ENCODE peak calls at places on chromosomes 3 and 15, in ten cellular contexts. M is heart right ventricle; L is BJ; I is spleen; X is dorsolateral prefrontal cortex; J is Peyer's patch; B is ovary; F is HCT116; H is CD8-positive, alpha-beta T cell; T is psoas muscle. W is an unnamed sample.

GRCh38 chr3:4421121-4421520 is 45.9 kb downstream of the SUMF1 start:
- DNase-seq in J (no peak), M (no peak), X (no peak), H (no peak), F (no peak), T (no peak), L (no peak), B (no peak), I (no peak), W (no peak)

GRCh38 chr15:96750361-96750760 is 419.9 kb downstream of the NR2F2 start:
- DNase-seq in T (no peak), M (no peak), X (no peak), H (no peak), L (no peak), J (no peak), I (no peak), B (no peak), F (no peak), W (no peak)

GRCh38 chr3:42831321-42831713 is 22.1 kb downstream of the ACKR2 start:
- DNase-seq in M (peak; percentile 48), F (peak; percentile 65), J (peak; percentile 78), T (peak; percentile 64), H (peak; percentile 43), L (no peak), X (peak; percentile 62), I (peak; percentile 89), B (peak; percentile 41), W (peak; percentile 24)

GRCh38 chr3:195770081-195770840 is 41.5 kb downstream of the MUC4 start:
- DNase-seq in M (no peak), L (no peak), J (no peak), X (no peak), T (no peak), B (no peak), H (no peak), I (peak; percentile 64), F (no peak), W (no peak)

GRCh38 chr3:9808345-9809037 is 1.6 kb upstream of the TTLL3 start:
- DNase-seq in H (peak; percentile 19), X (no peak), L (no peak), J (peak; percentile 52), M (no peak), T (no peak), I (peak; percentile 24), F (peak; percentile 45), B (no peak), W (no peak)

GRCh38 chr3:127808197-127808596 is 14.1 kb downstream of the MGLL start:
- DNase-seq in X (no peak), J (no peak), B (no peak), T (no peak), M (no peak), F (no peak), H (no peak), I (no peak), L (no peak), W (peak; percentile 41)

GRCh38 chr3:60629816-60630215 is 621.4 kb downstream of the FHIT start:
- DNase-seq in T (no peak), L (no peak), F (no peak), H (no peak), M (no peak), X (no peak), B (no peak), I (no peak), J (no peak), W (no peak)

GRCh38 chr3:30631237-30631961 is 25.0 kb downstream of the TGFBR2 start:
- DNase-seq in X (no peak), T (peak; percentile 19), I (no peak), B (no peak), F (peak; percentile 81), M (no peak), L (no peak), J (no peak), H (no peak), W (no peak)

GRCh38 chr3:152902141-152902669 is 67.3 kb downstream of the P2RY1 start:
- DNase-seq in I (no peak), J (no peak), X (no peak), H (no peak), T (no peak), M (no peak), F (no peak), L (no peak), B (no peak), W (no peak)

GRCh38 chr3:188077160-188077812 is 76.7 kb upstream of the LPP start:
- DNase-seq in B (no peak), L (no peak), H (no peak), X (no peak), T (peak; percentile 53), J (no peak), I (no peak), M (peak; percentile 23), F (no peak), W (no peak)

GRCh38 chr15:69958494-69959134 is 139.1 kb downstream of the TLE3 start:
- DNase-seq in H (no peak), F (peak; percentile 21), B (no peak), M (no peak), X (no peak), J (no peak), L (no peak), T (no peak), I (no peak), W (no peak)

DNA sequence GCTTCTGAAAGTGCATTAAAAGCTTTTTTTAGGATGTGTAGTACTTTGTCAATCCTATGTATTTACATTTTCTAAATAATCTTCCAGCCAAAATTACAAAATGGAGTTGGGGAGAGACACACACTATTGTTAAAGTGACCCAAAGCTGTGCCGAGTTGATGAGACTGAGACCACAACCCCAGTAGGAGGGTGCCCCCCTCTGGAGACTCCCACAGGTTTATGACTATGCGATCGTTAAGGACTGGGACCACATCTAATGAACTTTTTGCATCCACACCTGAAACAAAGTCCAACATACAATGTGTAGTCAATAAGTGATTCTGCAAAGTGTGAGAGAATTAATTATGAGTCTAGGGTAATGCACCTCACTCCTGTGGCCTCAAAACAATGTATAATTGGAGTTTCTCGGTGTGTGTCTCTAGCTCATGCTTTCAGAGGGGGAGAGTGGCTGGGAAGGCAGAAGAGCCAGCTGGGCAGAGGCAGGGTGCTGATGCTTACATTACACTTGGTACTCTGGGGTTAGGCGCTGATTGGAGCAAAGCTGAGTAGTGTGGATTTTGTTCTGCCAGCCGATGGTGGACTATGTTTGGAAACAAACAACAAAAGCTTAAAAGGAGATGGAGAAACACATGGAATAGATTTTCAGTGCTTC is 102.8 kb downstream of the KCNH8 start:
- DNase-seq in H (no peak), F (no peak), T (no peak), B (no peak), M (no peak), J (no peak), I (no peak), X (peak; percentile 43), L (no peak), W (no peak)
- H3K27me3 ChIP-seq in H (no peaks in the 10 kb centered on the region), F (no peaks in the 10 kb centered on the region), T (no peaks in the 10 kb centered on the region), B (no peaks in the 10 kb centered on the region), M (no peaks in the 10 kb centered on the region), J (no peaks in the 10 kb centered on the region), I (no peaks in the 10 kb centered on the region), X (no peaks in the 10 kb centered on the region), L (no peaks in the 10 kb centered on the region), W (no peaks in the 10 kb centered on the region)

DNA sequence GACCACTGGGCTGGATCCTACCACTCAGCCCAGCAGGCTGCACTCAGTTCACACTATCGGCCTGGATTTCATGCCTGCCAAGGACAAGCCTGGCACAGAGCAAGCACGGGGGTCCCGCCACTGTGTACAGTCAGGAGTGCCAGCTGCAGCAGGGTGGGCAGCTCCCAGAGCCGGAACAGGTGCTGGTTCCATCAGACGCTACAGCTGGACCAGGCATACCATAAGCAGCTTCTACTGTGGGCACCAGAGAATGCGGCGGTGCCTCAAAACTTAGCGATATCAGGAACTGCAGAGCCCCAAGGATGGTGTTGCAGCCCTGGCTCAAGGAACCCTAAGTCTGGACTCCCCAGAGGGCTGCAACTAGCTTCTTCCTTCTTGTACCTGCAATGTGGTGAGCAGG is 124.8 kb downstream of the BCHE start:
- DNase-seq in M (no peak), J (no peak), H (no peak), F (no peak), L (no peak), I (no peak), X (no peak), B (no peak), T (no peak), W (no peak)
- H3K4me3 ChIP-seq in M (no peak overlapping the region), J (no peak overlapping the region), H (no peak overlapping the region), F (no peak overlapping the region), L (no peak overlapping the region), I (no peak overlapping the region), X (no peak overlapping the region), B (no peak overlapping the region), T (no peak overlapping the region), W (no peak overlapping the region)

DNA sequence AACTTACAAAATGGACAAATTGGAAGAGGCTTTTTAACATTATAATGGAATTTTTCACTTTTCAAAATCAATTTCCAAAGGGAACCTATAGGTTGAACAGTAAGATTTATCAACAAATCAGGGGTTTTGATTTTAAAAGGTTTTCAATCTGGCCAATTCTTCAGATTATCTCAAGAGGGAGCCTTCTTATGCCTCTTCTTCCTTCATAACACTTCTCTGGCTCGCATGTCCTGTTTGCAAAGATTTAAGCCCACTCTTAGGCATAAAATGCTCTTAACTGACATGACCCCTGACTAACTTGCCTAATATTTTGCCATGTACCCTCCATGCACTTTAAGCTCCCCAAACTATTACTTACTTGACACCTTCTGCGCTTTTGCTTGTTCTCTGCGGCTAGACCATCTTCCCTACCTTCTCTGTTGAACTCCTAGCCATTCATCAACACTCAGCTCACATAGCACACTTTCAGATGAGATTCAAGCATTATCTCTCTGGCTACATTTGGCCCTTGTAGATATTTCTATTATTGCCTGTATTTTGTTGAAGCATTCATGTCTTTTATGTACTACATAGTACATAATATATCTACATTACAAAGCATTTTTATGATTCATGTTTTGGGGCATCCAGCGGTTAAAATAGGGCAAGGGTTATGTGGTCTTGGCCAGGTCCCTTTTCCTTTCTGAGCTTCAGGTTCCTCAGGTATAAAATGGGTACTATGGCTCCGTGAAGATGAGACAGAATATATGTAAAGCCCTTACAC is 1.0 kb upstream of the ARIH1 start:
- DNase-seq in T (no peak), F (no peak), L (no peak), B (no peak), H (no peak), I (no peak), X (no peak), J (no peak), M (no peak), W (no peak)
- TF ChIP-seq CTCF in T (peak; percentile 23), F (no peak), L (peak; percentile 53), B (no peak), H (no peak), I (peak; percentile 3), X (peak; percentile 17), J (no peak), M (no peak), W (peak; percentile 8)

GRCh38 chr15:66180706-66181105 is 72.8 kb downstream of the MEGF11 start:
- DNase-seq in F (no peak), T (no peak), B (no peak), X (peak; percentile 8), I (peak; percentile 27), J (no peak), M (no peak), H (no peak), L (no peak), W (no peak)

GRCh38 chr15:66184492-66184891 is 69.1 kb downstream of the MEGF11 start:
- DNase-seq in B (no peak), X (no peak), M (no peak), T (no peak), J (no peak), H (no peak), F (no peak), I (no peak), L (no peak), W (no peak)

DNA sequence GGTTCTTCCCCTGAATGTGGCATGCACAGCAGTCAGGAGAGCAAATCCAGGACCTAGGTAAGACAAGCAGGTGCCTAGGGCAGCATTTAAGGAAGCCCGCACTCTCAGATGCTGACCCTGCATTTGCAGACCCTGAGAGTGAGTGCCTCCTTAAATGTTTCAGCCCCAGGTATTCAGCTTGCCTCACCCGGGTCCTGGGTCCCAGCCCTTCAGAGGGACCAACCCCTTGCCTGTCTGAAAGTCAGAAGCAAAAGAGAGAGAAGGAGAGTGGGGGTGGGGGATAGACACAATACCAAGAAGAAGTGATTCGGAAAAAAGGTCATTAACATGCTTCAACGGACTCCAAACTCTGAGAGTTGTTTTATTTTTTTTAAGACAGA is 75.0 kb downstream of the MEGF11 start:
- DNase-seq in T (no peak), L (no peak), M (no peak), I (peak; percentile 17), X (no peak), F (no peak), J (no peak), H (no peak), B (no peak), W (no peak)
- H3K27me3 ChIP-seq in T (no peaks in the 10 kb centered on the region), L (peaks cover 18% of the 10 kb centered on the region), M (peaks cover 31% of the 10 kb centered on the region), I (peaks cover 22% of the 10 kb centered on the region), X (no peaks in the 10 kb centered on the region), F (peaks cover 39% of the 10 kb centered on the region), J (no peaks in the 10 kb centered on the region), H (no peaks in the 10 kb centered on the region), B (no peaks in the 10 kb centered on the region), W (no peaks in the 10 kb centered on the region)

W was measured in GM06990.